ENCODE peak calls at places on chromosomes 5 and 9, in nine cellular contexts. L is A549, V is ovary, P is suprapubic skin, E is HepG2, K is tibial nerve, O is GM12878, A is transverse colon, H is upper lobe of left lung. W is an unnamed sample.

GRCh38 chr5:7519564-7519963 is 123.6 kb downstream of the ADCY2 start:
- DNase-seq in L (no peak), V (no peak), P (no peak), E (no peak), K (no peak), O (no peak), A (no peak), H (no peak), W (peak)

GRCh38 chr9:124320062-124320973 is 62.6 kb downstream of the NEK6 start:
- DNase-seq in L (peak), V (peak), P (no peak), E (peak), K (peak), O (no peak), A (peak), H (peak), W (no peak)

GRCh38 chr9:123238364-123238763 is 30.0 kb downstream of the STRBP start:
- DNase-seq in L (no peak), V (no peak), P (no peak), E (no peak), K (no peak), O (no peak), A (no peak), H (no peak), W (no peak)

GRCh38 chr5:149062371-149063016 is 368 bp downstream of the SH3TC2 start:
- DNase-seq in L (peak), V (no peak), P (no peak), E (peak), K (no peak), O (no peak), A (peak), H (no peak), W (peak)

GRCh38 chr5:18281947-18282557 is 647.8 kb downstream of the TAF11L14 start:
- DNase-seq in L (peak), V (no peak), P (no peak), E (peak), K (no peak), O (no peak), A (no peak), H (no peak), W (no peak)

GRCh38 chr5:117393125-117393524 is 818.5 kb upstream of the SEMA6A start:
- DNase-seq in L (no peak), V (no peak), P (no peak), E (no peak), K (no peak), O (no peak), A (no peak), H (no peak), W (no peak)

GRCh38 chr5:7805379-7805778 is 45.6 kb downstream of the CFAP90 start:
- DNase-seq in L (no peak), V (no peak), P (no peak), E (peak), K (no peak), O (no peak), A (no peak), H (no peak), W (no peak)

GRCh38 chr5:68187268-68188055 is 28.1 kb upstream of the PIK3R1 start:
- DNase-seq in L (no peak), V (peak), P (no peak), E (no peak), K (no peak), O (no peak), A (no peak), H (peak), W (peak)

GRCh38 chr9:29439961-29440360 is 1866.7 kb upstream of the C9orf72 start:
- DNase-seq in L (no peak), V (no peak), P (no peak), E (no peak), K (no peak), O (no peak), A (no peak), H (no peak), W (no peak)

GRCh38 chr9:24846248-24846912 is 300.7 kb upstream of the IZUMO3 start:
- DNase-seq in L (no peak), V (no peak), P (no peak), E (no peak), K (no peak), O (no peak), A (no peak), H (no peak), W (no peak)

GRCh38 chr9:24841993-24842392 is 296.3 kb upstream of the IZUMO3 start:
- DNase-seq in L (no peak), V (no peak), P (no peak), E (no peak), K (no peak), O (no peak), A (no peak), H (no peak), W (no peak)

GRCh38 chr9:24844217-24844616 is 298.5 kb upstream of the IZUMO3 start:
- DNase-seq in L (no peak), V (no peak), P (no peak), E (no peak), K (no peak), O (no peak), A (no peak), H (no peak), W (no peak)
- H3K4me3 ChIP-seq in L (no peak), V (no peak), P (no peak), E (no peak), K (no peak), O (no peak), A (no peak), H (no peak), W (no peak)

GRCh38 chr5:130126748-130127147 is 222.5 kb downstream of the CHSY3 start:
- DNase-seq in L (no peak), V (no peak), P (no peak), E (no peak), K (no peak), O (no peak), A (no peak), H (no peak), W (no peak)
- TF ChIP-seq EP300 in L (no peak), V (no peak), P (no peak), E (no peak), K (no peak), O (no peak), A (no peak), H (no peak), W (no peak)

GRCh38 chr5:126435261-126435660 is 12.1 kb downstream of the GRAMD2B start:
- DNase-seq in L (no peak), V (no peak), P (no peak), E (no peak), K (no peak), O (no peak), A (no peak), H (no peak), W (no peak)

GRCh38 chr5:126437706-126438105 is 14.5 kb downstream of the GRAMD2B start:
- DNase-seq in L (no peak), V (no peak), P (no peak), E (no peak), K (no peak), O (no peak), A (no peak), H (no peak), W (no peak)

GRCh38 chr5:126435714-126436113 is 12.5 kb downstream of the GRAMD2B start:
- DNase-seq in L (no peak), V (no peak), P (no peak), E (no peak), K (no peak), O (no peak), A (no peak), H (no peak), W (no peak)

GRCh38 chr5:126438267-126438666 is 15.1 kb downstream of the GRAMD2B start:
- DNase-seq in L (no peak), V (no peak), P (no peak), E (no peak), K (no peak), O (no peak), A (no peak), H (no peak), W (no peak)

DNA sequence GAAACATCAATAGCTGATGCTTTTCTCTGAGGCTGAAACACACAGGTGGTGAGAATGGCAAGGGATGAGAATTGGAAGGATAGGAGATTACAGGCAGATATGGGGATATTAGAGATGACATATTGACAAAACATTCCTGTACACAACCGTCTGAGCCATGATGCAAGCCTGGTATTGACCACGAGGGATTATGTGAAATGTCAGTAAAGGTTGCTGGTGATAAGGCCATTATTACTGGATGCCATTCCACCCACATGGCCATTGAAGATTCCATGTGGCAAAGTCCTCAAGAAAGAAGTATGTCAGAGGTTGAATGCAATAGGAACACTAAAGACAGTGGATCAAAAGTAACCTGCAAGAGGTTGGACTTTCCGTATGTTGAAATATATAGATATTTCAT is 15.7 kb downstream of the GRAMD2B start:
- DNase-seq in L (no peak), V (no peak), P (no peak), E (no peak), K (no peak), O (no peak), A (no peak), H (no peak), W (no peak)
- H3K4me3 ChIP-seq in L (no peak), V (no peak), P (no peak), E (no peak), K (no peak), O (no peak), A (no peak), H (no peak), W (no peak)

GRCh38 chr5:78157001-78157400 is 137.5 kb downstream of the AP3B1 start:
- DNase-seq in L (no peak), V (no peak), P (no peak), E (no peak), K (no peak), O (no peak), A (no peak), H (no peak), W (no peak)

GRCh38 chr5:78151594-78152271 is 142.8 kb downstream of the AP3B1 start:
- DNase-seq in L (no peak), V (no peak), P (no peak), E (no peak), K (no peak), O (no peak), A (no peak), H (no peak), W (no peak)
- TF ChIP-seq EP300 in L (no peak), V (no peak), P (no peak), E (no peak), K (no peak), O (no peak), A (no peak), H (no peak), W (no peak)

GRCh38 chr5:50749181-50749580 is 82.7 kb downstream of the PARP8 start:
- DNase-seq in L (no peak), V (no peak), P (no peak), E (no peak), K (no peak), O (no peak), A (no peak), H (no peak), W (no peak)

GRCh38 chr5:50749873-50750272 is 83.4 kb downstream of the PARP8 start:
- DNase-seq in L (no peak), V (no peak), P (no peak), E (no peak), K (no peak), O (no peak), A (no peak), H (no peak), W (no peak)

GRCh38 chr5:50740832-50741231 is 74.4 kb downstream of the PARP8 start:
- DNase-seq in L (no peak), V (no peak), P (no peak), E (no peak), K (no peak), O (no peak), A (no peak), H (no peak), W (no peak)

GRCh38 chr5:50744761-50745160 is 78.3 kb downstream of the PARP8 start:
- DNase-seq in L (no peak), V (no peak), P (no peak), E (no peak), K (no peak), O (peak), A (no peak), H (no peak), W (no peak)

GRCh38 chr5:50745221-50745620 is 78.8 kb downstream of the PARP8 start:
- DNase-seq in L (no peak), V (no peak), P (no peak), E (no peak), K (no peak), O (no peak), A (no peak), H (no peak), W (no peak)
- H3K4me3 ChIP-seq in L (no peak), V (peak), P (peak), E (no peak), K (no peak), O (peak), A (no peak), H (peak), W (peak)

GRCh38 chr9:82680179-82680935 is 382.6 kb downstream of the RASEF start:
- DNase-seq in L (no peak), V (no peak), P (no peak), E (no peak), K (no peak), O (no peak), A (no peak), H (no peak), W (no peak)
- TF ChIP-seq EP300 in L (no peak), V (no peak), P (no peak), E (no peak), K (no peak), O (no peak), A (no peak), H (no peak), W (no peak)

DNA sequence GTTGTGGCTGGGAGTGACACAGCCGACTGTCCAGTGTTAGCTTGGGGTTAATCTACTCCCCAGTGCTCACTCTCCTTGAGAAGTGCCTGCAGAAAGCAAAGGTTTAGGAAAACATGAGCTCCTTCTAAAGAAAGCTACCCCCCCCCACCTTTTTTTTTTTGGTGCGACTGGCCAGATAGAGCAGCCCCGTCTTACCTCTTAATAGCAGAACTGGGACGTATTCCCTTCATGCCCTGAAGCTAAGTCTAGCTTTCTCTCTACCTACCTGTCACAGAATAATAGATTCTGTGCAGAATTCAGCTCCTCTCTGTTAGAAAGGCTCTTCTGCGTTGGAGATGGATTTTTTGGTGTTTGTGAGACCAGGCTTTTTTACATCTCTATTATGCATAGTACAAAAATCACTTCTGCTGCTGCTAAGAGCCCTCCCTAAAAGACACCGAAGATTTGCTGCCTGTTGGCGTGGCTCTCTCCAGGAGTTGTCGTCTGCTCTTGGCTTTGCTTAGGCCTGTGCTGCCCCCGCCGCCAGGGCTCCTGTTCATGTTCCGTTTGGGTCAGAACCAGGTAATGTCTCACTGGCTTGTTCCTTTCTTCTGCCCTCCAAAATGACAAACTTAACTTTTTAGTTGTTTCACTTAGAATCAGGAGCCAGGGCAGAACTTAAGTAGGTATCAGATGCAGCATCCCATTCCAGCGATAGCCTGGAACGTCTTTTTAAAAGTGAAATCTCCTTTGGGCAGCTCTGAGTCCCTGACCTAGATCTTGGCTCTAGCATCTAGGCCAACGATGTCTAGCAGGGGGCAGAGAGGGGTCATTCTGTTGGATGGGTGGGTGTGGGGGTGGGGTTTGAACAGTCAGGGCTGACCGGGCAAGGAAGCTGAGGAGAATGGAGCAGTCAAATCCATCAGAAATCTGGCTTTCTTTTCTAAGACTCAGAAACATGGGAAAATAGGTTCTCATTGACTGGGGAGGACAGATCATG is 2.5 kb downstream of the TRIO start:
- DNase-seq in L (no peak), V (no peak), P (no peak), E (no peak), K (no peak), O (no peak), A (no peak), H (peak), W (no peak)
- H3K4me3 ChIP-seq in L (peak), V (peak), P (peak), E (peak), K (peak), O (peak), A (peak), H (peak), W (peak)

W was measured in esophagus muscularis mucosa.